ENCODE peak calls at places on chromosome X, in six cellular contexts. F, A, M, R, N and U are unnamed samples.

GRCh38 chrX:56975611-56976010 is 19.7 kb downstream of the SPIN3 start:
- DNase-seq in F (no peak), A (no peak), M (no peak), R (no peak), N (no peak), U (no peak)

GRCh38 chrX:107684956-107685385 is 56.7 kb downstream of the PRPS1 start:
- DNase-seq in F (peak), A (peak), M (peak), R (peak), N (peak), U (no peak)

GRCh38 chrX:153642313-153642654 is 4.7 kb upstream of the DUSP9 start:
- DNase-seq in F (no peak), A (peak), M (no peak), R (no peak), N (no peak), U (no peak)

GRCh38 chrX:15356444-15356843 is 21.1 kb upstream of the PIGA start:
- DNase-seq in F (no peak), A (no peak), M (no peak), R (no peak), N (no peak), U (no peak)

GRCh38 chrX:71095971-71096701 is 485 bp downstream of the FOXO4 start:
- DNase-seq in F (no peak), A (no peak), M (no peak), R (peak), N (no peak), U (no peak)

GRCh38 chrX:46208225-46208854 is 336.9 kb downstream of the ZNF674 start:
- DNase-seq in F (no peak), A (no peak), M (no peak), R (no peak), N (no peak), U (peak)

GRCh38 chrX:15465347-15465746 is 27.8 kb downstream of the PIR start:
- DNase-seq in F (no peak), A (no peak), M (no peak), R (no peak), N (no peak), U (no peak)

GRCh38 chrX:107565916-107566602 is 62.3 kb upstream of the PRPS1 start:
- DNase-seq in F (no peak), A (peak), M (peak), R (no peak), N (peak), U (no peak)

GRCh38 chrX:68703369-68703768 is 55.9 kb downstream of the STARD8 start:
- DNase-seq in F (peak), A (peak), M (no peak), R (no peak), N (no peak), U (no peak)

GRCh38 chrX:114344756-114345155 is 239.1 kb upstream of the HTR2C start:
- DNase-seq in F (no peak), A (peak), M (no peak), R (no peak), N (peak), U (no peak)

GRCh38 chrX:119516157-119516702 is 48.0 kb downstream of the SLC25A5 start:
- DNase-seq in F (no peak), A (peak), M (peak), R (peak), N (peak), U (peak)

GRCh38 chrX:7985568-7985967 is 58.4 kb upstream of the PNPLA4 start:
- DNase-seq in F (no peak), A (no peak), M (no peak), R (no peak), N (no peak), U (no peak)

GRCh38 chrX:68868902-68869800 is 40.3 kb downstream of the EFNB1 start:
- DNase-seq in F (no peak), A (no peak), M (peak), R (no peak), N (peak), U (no peak)

GRCh38 chrX:150582338-150582948 is 14.0 kb downstream of the MTM1 start:
- DNase-seq in F (no peak), A (no peak), M (no peak), R (no peak), N (no peak), U (no peak)

GRCh38 chrX:129606918-129607317 is 47.8 kb downstream of the APLN start:
- DNase-seq in F (peak), A (peak), M (peak), R (no peak), N (peak), U (no peak)

GRCh38 chrX:118675336-118675965 is 52.0 kb upstream of the IL13RA1 start:
- DNase-seq in F (no peak), A (no peak), M (no peak), R (no peak), N (no peak), U (no peak)

GRCh38 chrX:72308566-72309296 is 3.0 kb upstream of the CITED1 start:
- DNase-seq in F (peak), A (peak), M (peak), R (no peak), N (peak), U (peak)

GRCh38 chrX:150365051-150365952 is 2.2 kb downstream of the MAMLD1 start:
- DNase-seq in F (peak), A (peak), M (peak), R (peak), N (peak), U (peak)

GRCh38 chrX:70046978-70047377 is 2.8 kb downstream of the AWAT2 start:
- DNase-seq in F (no peak), A (no peak), M (no peak), R (no peak), N (no peak), U (no peak)
- H3K27ac ChIP-seq in F (no peak), A (no peak), M (no peak), R (no peak), N (no peak), U (no peak)

GRCh38 chrX:1534321-1535168 is 2.4 kb downstream of the P2RY8 start:
- DNase-seq in F (no peak), A (peak), M (no peak), R (no peak), N (no peak), U (no peak)
- H3K4me3 ChIP-seq in F (no peak), A (no peak), M (no peak), R (no peak), N (no peak), U (no peak)

GRCh38 chrX:151935358-151935757 is 22.7 kb downstream of the MAGEA4 start:
- DNase-seq in F (no peak), A (no peak), M (no peak), R (no peak), N (no peak), U (no peak)
- H3K27ac ChIP-seq in F (no peak), A (no peak), M (no peak), R (no peak), N (no peak), U (no peak)

GRCh38 chrX:28586891-28587635 is at the start of gene IL1RAPL1:
- DNase-seq in F (no peak), A (no peak), M (no peak), R (no peak), N (peak), U (no peak)
- H3K4me3 ChIP-seq in F (peak), A (peak), M (no peak), R (peak), N (peak), U (no peak)

GRCh38 chrX:115571712-115572111 is 10.7 kb downstream of the PLS3 start:
- DNase-seq in F (no peak), A (no peak), M (no peak), R (no peak), N (no peak), U (no peak)

GRCh38 chrX:115576676-115577075 is 15.7 kb downstream of the PLS3 start:
- DNase-seq in F (no peak), A (no peak), M (no peak), R (no peak), N (no peak), U (no peak)

DNA sequence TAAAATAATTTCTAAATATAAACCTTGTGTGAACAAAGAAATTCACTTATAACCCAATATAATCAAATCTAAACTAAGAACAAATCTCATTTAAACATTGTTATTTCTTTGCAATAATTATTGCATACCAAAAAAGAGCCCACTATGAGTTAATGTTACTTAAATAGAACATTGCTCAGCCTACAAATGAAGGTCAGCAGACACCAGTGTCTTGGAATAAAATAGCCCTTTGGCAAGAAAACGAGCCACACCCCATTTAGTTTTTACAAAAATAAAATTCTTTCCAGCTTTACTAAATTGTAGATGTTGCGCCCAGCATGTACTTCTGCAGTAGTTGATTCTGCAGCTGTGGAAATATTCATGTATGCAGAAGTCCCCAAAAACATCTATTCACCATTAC is 12.2 kb downstream of the PLS3 start:
- DNase-seq in F (no peak), A (no peak), M (no peak), R (no peak), N (no peak), U (no peak)
- H3K27ac ChIP-seq in F (no peak), A (no peak), M (no peak), R (peak), N (no peak), U (no peak)

DNA sequence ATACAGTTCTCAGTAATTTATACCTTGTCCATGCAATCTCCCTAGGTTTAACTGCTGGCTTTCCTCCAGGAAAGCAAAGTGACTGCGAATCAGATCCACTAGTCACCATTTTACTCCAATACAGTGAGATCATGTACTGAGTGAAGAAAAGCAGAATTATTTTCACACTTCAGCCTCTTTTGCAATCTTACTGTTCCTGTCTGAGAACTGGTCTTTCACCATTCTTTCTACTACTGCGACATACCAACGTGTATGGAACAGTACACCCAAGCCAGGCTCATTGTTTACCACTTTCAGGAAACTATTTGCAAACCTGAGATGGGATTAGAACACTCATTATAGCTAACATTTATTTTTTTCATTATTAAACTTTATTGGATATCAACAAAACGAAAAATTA is 8.0 kb upstream of the MSL3 start:
- DNase-seq in F (no peak), A (no peak), M (no peak), R (no peak), N (no peak), U (no peak)
- H3K4me3 ChIP-seq in F (no peak), A (no peak), M (no peak), R (no peak), N (no peak), U (no peak)

DNA sequence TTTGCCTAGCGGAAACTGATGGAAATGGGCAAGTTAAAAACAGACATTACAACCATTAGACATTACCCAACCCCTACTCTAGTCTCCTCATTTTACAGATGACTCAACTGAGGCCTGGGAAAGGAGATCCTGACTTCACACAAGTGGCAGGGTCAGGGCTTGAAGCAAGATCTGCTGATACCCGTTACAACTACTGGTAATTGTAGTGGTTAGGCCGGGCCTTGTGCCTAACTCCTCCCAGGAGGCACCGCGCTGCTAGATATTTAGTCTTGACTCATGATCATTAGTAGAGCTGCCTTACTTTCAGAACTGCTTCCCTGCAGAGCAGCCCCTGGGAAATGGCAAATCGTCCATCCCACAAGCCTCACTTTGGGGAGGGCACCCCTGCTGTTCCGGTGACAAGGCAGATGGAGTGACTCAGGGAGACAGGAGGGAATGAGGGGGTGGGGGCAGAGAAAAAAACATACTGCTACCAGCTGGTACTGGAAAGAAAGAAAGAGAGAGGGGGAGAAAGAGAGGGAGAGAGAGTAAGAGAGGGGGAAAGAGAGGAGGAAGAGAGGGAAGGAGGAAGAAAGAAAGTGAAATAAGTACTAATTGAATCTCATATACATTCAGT is 12.2 kb downstream of the ARHGEF6 start:
- DNase-seq in F (peak), A (no peak), M (peak), R (peak), N (no peak), U (peak)
- H3K27ac ChIP-seq in F (peak), A (no peak), M (no peak), R (peak), N (no peak), U (peak)

GRCh38 chrX:38560776-38561125 is 591 bp upstream of the TSPAN7 start:
- DNase-seq in F (no peak), A (no peak), M (no peak), R (peak), N (no peak), U (no peak)

GRCh38 chrX:38561951-38562719 is 793 bp downstream of the TSPAN7 start:
- DNase-seq in F (peak), A (peak), M (peak), R (peak), N (no peak), U (peak)

GRCh38 chrX:38563006-38563405 is 1.7 kb downstream of the TSPAN7 start:
- DNase-seq in F (no peak), A (no peak), M (no peak), R (no peak), N (no peak), U (no peak)

GRCh38 chrX:38558681-38559080 is 2.7 kb upstream of the TSPAN7 start:
- DNase-seq in F (no peak), A (no peak), M (no peak), R (no peak), N (no peak), U (no peak)

DNA sequence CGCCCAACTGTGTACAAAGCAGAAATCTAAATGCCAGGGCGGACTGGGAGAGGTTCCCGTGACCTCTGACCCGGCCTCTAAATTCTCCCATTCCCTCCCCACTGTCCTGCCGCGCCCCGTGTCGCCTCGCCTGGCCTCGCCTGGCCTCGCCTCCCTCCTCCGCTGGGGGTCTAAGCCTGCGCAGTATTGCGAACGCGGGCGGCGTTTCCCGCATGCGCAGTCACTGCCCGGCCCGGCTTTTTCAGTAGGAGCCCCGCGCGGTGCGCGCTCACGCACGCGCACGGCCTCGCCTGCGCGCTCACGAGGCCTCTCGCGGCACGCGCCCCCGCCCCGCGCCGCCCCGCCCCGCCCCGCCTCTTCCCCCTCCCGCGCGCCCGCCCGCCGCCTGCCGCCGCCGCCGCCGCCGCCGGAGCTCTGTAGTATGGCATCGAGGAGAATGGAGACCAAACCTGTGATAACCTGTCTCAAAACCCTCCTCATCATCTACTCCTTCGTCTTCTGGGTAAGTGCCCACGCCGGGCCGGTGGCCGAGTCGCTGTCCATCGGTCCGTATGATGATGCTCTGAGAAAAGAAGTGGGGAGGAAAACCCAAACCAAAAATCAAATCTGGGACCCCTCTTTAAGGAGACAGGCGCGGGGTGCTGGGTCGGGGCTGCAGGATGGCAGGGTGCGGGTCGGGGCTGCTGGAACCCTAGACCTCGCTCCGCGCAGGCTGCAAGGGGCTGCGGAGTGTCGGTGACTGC is at the start of gene TSPAN7:
- DNase-seq in F (peak), A (peak), M (peak), R (peak), N (peak), U (peak)
- H3K4me3 ChIP-seq in F (peak), A (peak), M (no peak), R (peak), N (peak), U (peak)

DNA sequence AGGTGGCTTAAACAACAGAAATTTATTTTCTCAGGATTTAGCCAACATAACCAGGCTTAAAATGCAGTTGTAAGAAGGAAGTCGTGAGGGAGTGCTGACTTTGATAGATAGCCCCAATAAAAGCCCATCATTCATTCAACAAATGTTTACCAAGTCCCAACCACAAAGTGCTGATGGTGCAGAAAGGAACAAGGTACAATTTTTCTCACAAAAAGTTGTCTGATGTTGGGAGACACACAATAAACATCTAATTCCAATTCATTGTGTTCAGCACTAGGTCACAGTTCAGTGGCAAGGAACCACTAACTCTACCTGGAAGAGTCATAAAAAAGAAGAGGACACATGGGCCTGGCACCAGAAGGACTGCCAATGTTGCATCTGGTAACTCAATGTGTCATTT is 42.2 kb downstream of the AKAP4 start:
- DNase-seq in F (no peak), A (no peak), M (no peak), R (no peak), N (no peak), U (no peak)
- H3K27ac ChIP-seq in F (no peak), A (no peak), M (no peak), R (no peak), N (no peak), U (no peak)

DNA sequence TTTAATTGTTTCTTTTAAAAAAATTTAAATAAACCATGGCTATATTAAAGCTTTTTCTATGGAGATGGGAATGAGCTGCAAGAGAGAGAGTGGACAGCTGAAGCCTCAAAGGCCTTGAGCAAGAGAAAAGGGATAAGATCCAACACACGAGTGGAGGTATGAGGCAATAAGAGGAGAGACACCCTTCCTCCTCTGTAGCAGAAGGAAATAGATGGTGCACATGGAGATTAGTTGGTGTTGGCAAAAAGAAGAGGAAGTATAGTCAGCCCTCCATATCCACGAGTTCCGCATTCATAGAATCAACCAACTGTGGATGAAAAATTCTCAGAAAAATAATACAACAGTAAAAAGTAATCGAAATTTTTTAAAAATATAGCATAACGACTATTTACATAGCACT is 3.2 kb downstream of the CXorf38 start:
- DNase-seq in F (no peak), A (no peak), M (no peak), R (no peak), N (no peak), U (peak)
- H3K4me3 ChIP-seq in F (peak), A (no peak), M (no peak), R (peak), N (no peak), U (peak)